ENCODE peak calls at places on chromosomes 13 and 19, in four cellular contexts. E, J, X and F are unnamed samples.

GRCh38 chr13:111915104-111915551 is 151.8 kb upstream of the SOX1 start:
- DNase-seq in E (peak), J (no peak), X (no peak), F (no peak)

GRCh38 chr19:46608178-46608577 is 7.0 kb downstream of the CALM3 start:
- DNase-seq in E (peak), J (no peak), X (no peak), F (no peak)

GRCh38 chr19:6521718-6522646 is 8.8 kb upstream of the TNFSF9 start:
- DNase-seq in E (no peak), J (peak), X (no peak), F (no peak)

GRCh38 chr19:9622531-9622930 is 1.5 kb upstream of the ZNF561 start:
- DNase-seq in E (no peak), J (no peak), X (no peak), F (no peak)

GRCh38 chr13:26961890-26962615 is 201.5 kb upstream of the GPR12 start:
- DNase-seq in E (no peak), J (no peak), X (no peak), F (no peak)

GRCh38 chr13:73952683-73953082 is 181.5 kb downstream of the KLF12 start:
- DNase-seq in E (no peak), J (no peak), X (no peak), F (no peak)

GRCh38 chr19:35720163-35720524 is 2.3 kb downstream of the KMT2B start:
- DNase-seq in E (no peak), J (no peak), X (no peak), F (no peak)

GRCh38 chr19:51333836-51334460 is 8.0 kb downstream of the VSIG10L start:
- DNase-seq in E (no peak), J (peak), X (no peak), F (no peak)

GRCh38 chr19:29855771-29856510 is 44.1 kb downstream of the CCNE1 start:
- DNase-seq in E (no peak), J (no peak), X (no peak), F (no peak)

GRCh38 chr19:17158584-17158983 is 56.6 kb upstream of the USE1 start:
- DNase-seq in E (no peak), J (no peak), X (no peak), F (no peak)

GRCh38 chr13:112756511-112756966 is 66.7 kb downstream of the ATP11A start:
- DNase-seq in E (no peak), J (no peak), X (no peak), F (no peak)

GRCh38 chr13:43058318-43058674 is 34.9 kb downstream of the DNAJC15 start:
- DNase-seq in E (no peak), J (peak), X (no peak), F (no peak)

GRCh38 chr19:6723108-6723618 is 2.7 kb upstream of the C3 start:
- DNase-seq in E (no peak), J (peak), X (peak), F (no peak)

GRCh38 chr13:82681535-82681934 is 1200.7 kb downstream of the SLITRK1 start:
- DNase-seq in E (no peak), J (no peak), X (no peak), F (no peak)

GRCh38 chr13:77979721-77980377 is 61.2 kb upstream of the EDNRB start:
- DNase-seq in E (no peak), J (peak), X (no peak), F (no peak)

GRCh38 chr13:114089751-114090400 is 42.5 kb downstream of the RASA3 start:
- DNase-seq in E (no peak), J (no peak), X (no peak), F (no peak)

GRCh38 chr19:50358483-50359431 is 6.7 kb downstream of the NAPSA start:
- DNase-seq in E (peak), J (peak), X (peak), F (no peak)

GRCh38 chr19:27746691-27747380 is 1466.1 kb downstream of the UQCRFS1 start:
- DNase-seq in E (peak), J (peak), X (peak), F (no peak)

GRCh38 chr13:27920677-27921420 is 1.0 kb downstream of the PDX1 start:
- DNase-seq in E (no peak), J (no peak), X (no peak), F (no peak)

GRCh38 chr13:39602614-39603366 is at the start of gene LHFPL6:
- DNase-seq in E (peak), J (peak), X (peak), F (peak)

GRCh38 chr19:41376998-41377365 is 649 bp downstream of the TMEM91 start:
- DNase-seq in E (no peak), J (no peak), X (peak), F (no peak)
- H3K4me3 ChIP-seq in E (peak), J (peak), X (peak), F (peak)

DNA sequence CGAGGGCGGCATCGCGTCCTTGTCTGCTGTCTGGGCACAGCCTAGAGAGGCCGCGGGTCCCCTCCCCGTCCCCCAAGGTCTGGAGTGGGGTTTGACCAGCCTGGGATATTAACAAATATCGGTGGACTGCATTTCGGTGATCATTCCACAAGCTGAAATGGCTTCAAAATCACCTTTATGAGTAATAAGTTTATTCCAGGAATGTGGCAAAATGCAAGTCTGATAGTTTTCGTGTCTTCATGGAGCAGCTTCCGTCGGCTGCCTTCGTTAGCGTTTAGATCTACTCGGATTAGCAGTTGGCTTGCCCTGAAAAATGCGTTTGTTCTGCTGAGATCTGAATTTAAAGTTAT is 1.1 kb upstream of the GJA3 start:
- DNase-seq in E (no peak), J (peak), X (no peak), F (no peak)
- H3K4me3 ChIP-seq in E (peak), J (no peak), X (no peak), F (no peak)

DNA sequence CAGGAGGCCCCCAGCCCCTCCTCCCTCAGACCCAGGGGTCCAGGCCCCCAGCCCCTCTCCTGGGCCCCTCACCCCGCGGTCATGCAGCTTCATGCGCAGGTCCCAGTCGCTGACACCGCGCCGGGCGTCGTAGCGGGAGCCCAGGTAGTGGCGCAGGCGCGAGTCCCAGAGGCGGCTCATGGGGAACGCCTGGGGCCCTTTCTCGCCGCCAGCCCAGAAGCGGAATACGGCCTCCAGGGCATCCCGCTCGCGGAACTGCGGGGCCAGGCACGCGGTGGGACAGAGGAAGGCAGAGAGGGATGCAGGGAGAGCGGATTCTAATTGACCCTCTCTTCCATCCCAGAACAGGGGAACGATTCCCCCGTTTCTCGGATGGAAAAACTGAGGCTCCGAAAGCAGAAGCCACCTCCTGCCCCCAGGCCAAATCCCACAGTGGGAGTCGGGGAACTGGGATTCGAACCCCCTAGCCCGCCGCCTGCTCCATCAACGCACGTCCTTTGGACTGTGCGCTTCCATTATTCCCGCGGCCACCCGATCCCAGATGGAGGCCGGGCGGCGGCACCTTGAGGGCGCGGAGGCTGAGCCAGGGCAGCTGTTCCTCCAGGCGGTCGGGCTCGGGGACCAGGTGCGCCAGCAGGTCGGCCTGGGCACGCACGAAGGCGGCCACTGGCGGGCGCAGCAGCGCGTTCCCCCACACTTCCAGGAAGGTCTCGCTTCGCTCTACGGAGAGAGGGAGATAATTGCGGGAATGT is 4.2 kb upstream of the TNNI3 start:
- DNase-seq in E (no peak), J (no peak), X (peak), F (no peak)
- H3K4me3 ChIP-seq in E (no peak), J (no peak), X (no peak), F (no peak)

GRCh38 chr13:64078025-64078424 is 2662.4 kb upstream of the PCDH20 start:
- DNase-seq in E (no peak), J (no peak), X (peak), F (no peak)
- H3K4me3 ChIP-seq in E (no peak), J (no peak), X (no peak), F (no peak)

GRCh38 chr13:62210951-62211350 is 795.3 kb upstream of the PCDH20 start:
- DNase-seq in E (no peak), J (no peak), X (no peak), F (no peak)
- H3K4me3 ChIP-seq in E (no peak), J (no peak), X (no peak), F (no peak)

DNA sequence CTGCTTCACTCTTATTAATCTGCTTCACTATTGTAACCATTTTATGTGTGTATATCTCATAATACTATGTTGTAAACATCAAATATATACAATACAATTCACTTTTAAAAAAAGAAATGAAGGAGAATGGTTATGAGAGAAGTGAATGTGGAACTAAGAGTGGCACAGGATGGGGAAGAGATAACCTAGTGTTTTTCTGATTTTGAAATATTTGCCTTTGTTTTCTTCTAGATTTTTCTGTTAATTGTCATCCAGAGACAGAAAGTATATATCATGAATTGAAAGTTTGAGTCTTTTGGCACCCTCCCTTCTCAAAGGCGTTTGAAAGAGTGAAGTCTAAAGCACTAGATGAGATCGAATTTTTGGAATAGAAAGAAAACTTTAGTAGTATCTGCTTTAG is 2.8 kb downstream of the DNAJC3 start:
- DNase-seq in E (no peak), J (no peak), X (no peak), F (no peak)
- H3K4me3 ChIP-seq in E (no peak), J (no peak), X (no peak), F (no peak)

GRCh38 chr13:48539550-48539949 is 6.7 kb upstream of the RCBTB2 start:
- DNase-seq in E (no peak), J (peak), X (no peak), F (no peak)
- H3K4me3 ChIP-seq in E (no peak), J (no peak), X (no peak), F (no peak)